ENCODE peak calls at places on chromosomes 12 and 14, in eight cellular contexts. F, G, X, P, S, K, U and A are unnamed samples. For H3K4me1, the result is how much of the 10 kb centered on the place peaks cover.

GRCh38 chr12:50845021-50845647 is 2.4 kb downstream of the TMPRSS12 start:
- DNase-seq in X (no peak), U (no peak), G (no peak), P (no peak), S (no peak), F (no peak), K (no peak), A (no peak)

GRCh38 chr14:99522457-99522891 is 41.3 kb downstream of the CCNK start:
- DNase-seq in P (no peak), G (no peak), K (peak), F (no peak), X (no peak), U (no peak), S (no peak), A (peak)

GRCh38 chr14:103549361-103550311 is 12.8 kb downstream of the BAG5 start:
- DNase-seq in U (peak), G (peak), X (peak), P (no peak), F (no peak), K (no peak), S (no peak), A (peak)

GRCh38 chr12:42590324-42590934 is 883 bp upstream of the PRICKLE1 start:
- DNase-seq in S (no peak), P (no peak), U (peak), K (peak), F (no peak), G (peak), X (peak), A (peak)

GRCh38 chr14:92049781-92050180 is 9.9 kb upstream of the TRIP11 start:
- DNase-seq in K (no peak), X (no peak), F (no peak), G (no peak), P (no peak), S (no peak), U (no peak), A (no peak)

GRCh38 chr12:116879509-116880212 is 1.6 kb downstream of the HRK start:
- DNase-seq in P (no peak), X (no peak), F (no peak), G (no peak), U (no peak), S (no peak), K (peak), A (no peak)

GRCh38 chr12:89040146-89040964 is 311.9 kb downstream of the DUSP6 start:
- DNase-seq in X (peak), S (no peak), K (no peak), P (no peak), U (no peak), G (no peak), F (no peak), A (no peak)

GRCh38 chr12:93146278-93146939 is 217.3 kb upstream of the EEA1 start:
- DNase-seq in F (no peak), K (no peak), X (no peak), G (no peak), P (no peak), S (no peak), U (no peak), A (no peak)

GRCh38 chr14:93962701-93963601 is 13.4 kb downstream of the ASB2 start:
- DNase-seq in P (no peak), K (no peak), S (no peak), G (no peak), F (no peak), X (no peak), U (no peak), A (no peak)

DNA sequence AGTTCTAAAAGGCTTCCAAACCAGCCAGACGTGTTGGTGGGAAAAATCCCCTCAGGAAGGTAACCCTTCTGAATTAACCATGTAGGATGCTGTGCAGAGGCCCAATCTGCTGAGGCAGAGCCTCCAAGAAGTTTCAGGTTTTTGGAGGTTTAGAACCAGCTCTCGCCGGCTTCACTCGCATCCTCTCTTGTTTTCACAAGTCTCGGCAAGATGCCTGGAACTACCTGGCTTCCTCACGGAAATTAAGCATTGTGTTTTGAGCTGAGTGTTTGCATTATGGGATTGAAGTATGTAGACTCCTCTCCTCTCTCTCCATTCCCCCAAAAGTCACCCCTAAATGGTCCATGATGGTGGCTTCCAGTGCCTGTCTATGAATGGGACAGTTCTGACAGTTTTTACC is 20.6 kb downstream of the LTBP2 start:
- DNase-seq in S (no peak), U (no peak), X (no peak), G (no peak), P (no peak), K (no peak), F (no peak), A (no peak)
- H3K4me1 ChIP-seq in S (half or more), U (half or more), X (under half), G (half or more), P (under half), K (under half), F (under half), A (under half)

GRCh38 chr12:96526110-96526509 is 36.7 kb downstream of the CFAP54 start:
- DNase-seq in P (no peak), X (no peak), S (no peak), G (no peak), F (no peak), K (no peak), U (no peak), A (no peak)
- H3K4me1 ChIP-seq in P (under half), X (under half), S (under half), G (under half), F (under half), K (under half), U (under half), A (under half)

DNA sequence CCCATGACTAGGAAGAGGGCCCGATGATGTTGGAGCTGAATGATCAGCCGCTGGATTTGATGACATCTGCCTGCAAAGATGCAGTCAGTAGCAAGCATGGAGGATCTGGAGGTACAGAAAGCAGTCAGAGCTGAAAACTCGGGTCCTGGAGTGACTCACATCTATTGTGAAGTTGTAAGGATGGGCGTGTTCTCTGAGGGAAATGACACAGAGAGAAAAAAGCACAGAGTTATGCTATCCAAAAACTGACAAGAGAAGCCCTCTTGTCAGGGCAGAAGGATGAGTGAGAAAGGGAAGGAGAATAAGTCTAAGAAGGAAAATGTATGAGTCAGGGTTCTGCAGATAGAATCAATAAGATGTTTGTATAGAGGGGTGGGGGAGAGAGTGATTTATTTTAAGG is 380.4 kb upstream of the CCDC196 start:
- DNase-seq in K (no peak), G (no peak), U (no peak), X (no peak), F (no peak), P (no peak), S (no peak), A (no peak)
- H3K4me1 ChIP-seq in K (under half), G (under half), U (under half), X (under half), F (under half), P (under half), S (under half), A (under half)

DNA sequence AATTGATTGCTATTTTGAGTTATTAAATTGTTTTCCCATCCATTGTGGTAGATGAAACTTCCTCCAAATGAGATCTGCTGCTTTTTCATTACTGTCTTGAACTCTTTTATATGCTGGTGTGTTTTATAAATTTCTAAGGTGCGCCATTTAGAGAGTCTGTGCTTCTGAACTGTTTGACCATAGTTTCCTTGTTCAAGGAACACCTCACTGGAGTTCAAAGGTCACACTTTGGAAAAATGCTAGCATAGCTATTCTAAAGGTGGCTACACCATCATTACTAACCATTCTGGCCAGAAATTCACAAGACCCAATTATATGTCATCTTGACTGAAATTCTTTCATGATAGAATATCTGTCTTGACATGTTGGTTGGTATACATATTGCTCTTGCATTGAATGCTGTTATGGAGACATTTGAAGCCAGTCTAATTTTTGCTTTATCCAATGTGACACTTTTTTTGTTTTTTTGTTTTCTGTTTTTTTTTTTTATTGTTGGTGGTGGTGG is 269.5 kb downstream of the PAWR start:
- DNase-seq in U (no peak), F (no peak), X (no peak), G (no peak), S (no peak), K (no peak), P (no peak), A (no peak)
- H3K4me1 ChIP-seq in U (under half), F (under half), X (under half), G (under half), S (half or more), K (under half), P (under half), A (under half)

DNA sequence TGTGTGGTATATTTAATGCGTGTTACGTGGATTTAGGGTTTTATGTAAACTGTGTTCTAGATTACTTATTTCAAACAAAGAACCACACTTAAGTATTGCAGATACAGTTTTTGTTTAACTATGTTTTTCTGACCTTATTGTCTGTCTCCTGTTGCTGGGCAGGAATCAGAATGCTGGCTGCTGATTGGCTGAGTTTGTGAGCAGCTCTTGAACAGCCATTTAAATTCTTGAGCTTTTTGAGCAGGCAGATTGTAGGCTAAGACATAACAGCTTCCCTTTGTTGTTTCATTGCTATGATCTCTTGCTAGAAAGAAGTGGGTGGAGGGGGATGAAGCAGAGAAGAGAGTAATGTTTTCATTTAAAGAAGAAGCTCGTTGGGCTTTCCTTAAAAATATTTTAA is 52.2 kb downstream of the ATF7IP start:
- DNase-seq in X (peak), S (no peak), U (peak), F (no peak), G (peak), P (no peak), K (peak), A (peak)
- H3K4me1 ChIP-seq in X (under half), S (under half), U (half or more), F (under half), G (half or more), P (under half), K (half or more), A (under half)